ENCODE peak calls at places on chromosome X, in nine cellular contexts. M is heart left ventricle; Z is stimulated activated CD4-positive, alpha-beta T cell treated with anti-CD3 and anti-CD28 coated beads, TNF-alpha, amount 100 ng/mL, for 48 hours; J is naive B cell; A is activated CD4-positive, alpha-beta T cell treated with anti-CD3 and anti-CD28 coated beads, Interleukin-2, amount 10 ng/mL, durations not matched to agents 7 days and 5 days; I is neuronal stem cell; X is ovary; G is SHP77; T is WERI-Rb-1. L is an unnamed sample.

GRCh38 chrX:155127465-155127864 is 56.2 kb downstream of the BRCC3 start:
- DNase-seq in M (no peak), I (no peak), T (no peak), Z (no peak), X (no peak), A (no peak), J (no peak), G (no peak), L (no peak)

GRCh38 chrX:580020-580419 is 50.6 kb upstream of the SHOX start:
- DNase-seq in I (no peak), G (no peak), M (no peak), X (no peak), T (no peak), A (no peak), Z (no peak), J (no peak), L (no peak)

GRCh38 chrX:1601768-1602085 is 10.3 kb downstream of the AKAP17A start:
- DNase-seq in I (no peak), M (no peak), A (no peak), Z (no peak), X (no peak), J (no peak), G (no peak), T (no peak), L (no peak)

GRCh38 chrX:153638436-153639176 is 8.4 kb upstream of the DUSP9 start:
- DNase-seq in X (no peak), J (no peak), Z (no peak), T (peak), G (no peak), A (no peak), I (no peak), M (no peak), L (no peak)

GRCh38 chrX:134631404-134632346 is 26.6 kb downstream of the PLAC1 start:
- DNase-seq in A (no peak), T (peak), Z (no peak), M (no peak), I (no peak), G (no peak), X (peak), J (no peak), L (no peak)

GRCh38 chrX:149453911-149454820 is 50.9 kb downstream of the IDS start:
- DNase-seq in Z (no peak), J (no peak), G (no peak), I (no peak), M (no peak), A (no peak), T (no peak), X (no peak), L (no peak)

GRCh38 chrX:130058667-130059066 is 51.6 kb downstream of the ELF4 start:
- DNase-seq in M (no peak), T (no peak), I (no peak), Z (no peak), J (no peak), A (no peak), G (no peak), X (no peak), L (no peak)

GRCh38 chrX:39692796-39693195 is 405.0 kb downstream of the BCOR start:
- DNase-seq in Z (no peak), G (no peak), A (no peak), M (no peak), T (no peak), X (no peak), I (no peak), J (no peak), L (no peak)

GRCh38 chrX:131366387-131366786 is 77.3 kb upstream of the IGSF1 start:
- DNase-seq in J (no peak), Z (no peak), A (no peak), M (no peak), T (no peak), G (no peak), X (no peak), I (no peak), L (no peak)